ENCODE peak calls at places on chromosome 11, in seven cellular contexts. W is colonic mucosa, B is cardiac fibroblast, V is mesenchymal stem cell, E is aorta, K is PC-3, J is right atrium auricular region. N is an unnamed sample.
A peak's percentile ranks its signal among the peaks of the same experiment; 100 is the strongest.

GRCh38 chr11:61057615-61058014 is 44.7 kb upstream of the CD5 start:
- DNase-seq in W (no peak), B (no peak), V (no peak), E (no peak), K (no peak), J (no peak), N (no peak)

GRCh38 chr11:45076761-45077160 is 69.7 kb upstream of the PRDM11 start:
- DNase-seq in W (no peak), B (no peak), V (no peak), E (no peak), K (no peak), J (no peak), N (no peak)

GRCh38 chr11:75159081-75159953 is 8.4 kb downstream of the SLCO2B1 start:
- DNase-seq in W (peak; percentile 86), B (no peak), V (no peak), E (peak; percentile 36), K (no peak), J (no peak), N (peak; percentile 82)

GRCh38 chr11:5229388-5229787 is 2.5 kb upstream of the HBB start:
- DNase-seq in W (no peak), B (no peak), V (no peak), E (no peak), K (no peak), J (no peak), N (no peak)

GRCh38 chr11:104572279-104572678 is 326.0 kb downstream of the CASP12 start:
- DNase-seq in W (no peak), B (no peak), V (no peak), E (no peak), K (peak; percentile 37), J (no peak), N (no peak)

GRCh38 chr11:102345923-102346322 is 1.1 kb upstream of the BIRC2 start:
- DNase-seq in W (no peak), B (peak; percentile 34), V (peak; percentile 91), E (no peak), K (peak; percentile 85), J (no peak), N (no peak)

GRCh38 chr11:19594326-19594725 is 118.3 kb upstream of the NAV2 start:
- DNase-seq in W (no peak), B (no peak), V (no peak), E (no peak), K (no peak), J (no peak), N (no peak)

GRCh38 chr11:2816941-2817421 is 68.6 kb downstream of the CDKN1C start:
- DNase-seq in W (no peak), B (peak; percentile 76), V (peak; percentile 59), E (peak; percentile 73), K (no peak), J (no peak), N (no peak)

GRCh38 chr11:33630936-33631748 is 69.5 kb downstream of the C11orf91 start:
- DNase-seq in W (no peak), B (no peak), V (no peak), E (no peak), K (peak; percentile 43), J (no peak), N (no peak)

GRCh38 chr11:61830318-61831105 is 2.4 kb downstream of the FADS2 start:
- DNase-seq in W (no peak), B (peak; percentile 63), V (no peak), E (no peak), K (no peak), J (no peak), N (no peak)

DNA sequence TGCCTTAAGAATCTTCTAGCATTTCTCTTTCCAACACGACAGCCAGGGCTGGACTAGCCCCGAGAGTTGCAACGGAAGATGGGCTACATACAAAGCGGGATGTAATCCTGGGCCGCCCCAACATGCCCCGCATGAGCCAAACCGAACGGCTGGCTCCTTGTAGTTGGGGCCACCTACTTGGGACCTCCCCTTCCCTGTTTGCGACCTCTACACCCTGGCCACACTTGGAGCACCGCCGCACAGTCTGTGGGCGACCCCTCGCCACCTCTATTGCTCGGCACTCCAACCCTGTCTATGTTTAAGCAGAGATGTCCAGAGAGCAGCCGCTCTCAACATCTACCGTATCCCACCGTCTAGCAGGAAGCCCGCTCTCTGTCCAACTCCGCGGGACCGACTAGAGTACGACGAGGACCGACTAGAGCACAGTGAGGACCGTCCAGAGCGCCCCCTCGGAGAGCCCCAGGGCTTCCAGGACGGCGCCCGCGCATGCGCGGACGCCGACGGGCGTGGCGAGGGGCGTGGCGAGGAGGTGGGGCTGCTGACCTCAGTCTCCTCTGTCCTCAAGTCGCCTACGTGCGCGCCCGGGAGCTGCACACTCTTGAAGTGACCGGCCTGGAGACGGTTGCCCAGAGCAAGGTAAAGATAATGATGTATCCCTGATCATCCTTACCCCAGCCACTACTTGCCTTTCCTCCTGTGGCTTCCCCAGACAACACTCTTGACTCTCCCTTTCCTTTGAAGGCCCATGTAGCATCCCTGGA is 32.3 kb downstream of the NEAT1 start:
- DNase-seq in W (peak; percentile 95), B (peak; percentile 91), V (peak; percentile 86), E (peak; percentile 92), K (peak; percentile 93), J (peak; percentile 95), N (peak; percentile 93)
- H3K4me3 ChIP-seq in W (peak overlapping the region; percentile 50), B (peak overlapping the region; percentile 55), V (peak overlapping the region; percentile 88), E (peak overlapping the region; percentile 15), K (peak overlapping the region; percentile 71), J (peak overlapping the region; percentile 56), N (peak overlapping the region; percentile 12)

GRCh38 chr11:81420668-81421550 is 1312.8 kb downstream of the FAM181B start:
- DNase-seq in W (no peak), B (no peak), V (no peak), E (no peak), K (no peak), J (no peak), N (no peak)
- H3K4me3 ChIP-seq in W (no peak overlapping the region), B (no peak overlapping the region), V (no peak overlapping the region), E (no peak overlapping the region), K (no peak overlapping the region), J (no peak overlapping the region), N (no peak overlapping the region)

GRCh38 chr11:73310661-73311393 is 2.8 kb downstream of the ARHGEF17 start:
- DNase-seq in W (no peak), B (no peak), V (no peak), E (no peak), K (no peak), J (no peak), N (no peak)
- H3K4me3 ChIP-seq in W (peak overlapping the region; percentile 15), B (peak overlapping the region; percentile 44), V (peak overlapping the region; percentile 89), E (peak overlapping the region; percentile 46), K (no peak overlapping the region), J (peak overlapping the region; percentile 72), N (no peak overlapping the region)

GRCh38 chr11:62850911-62851806 is 11.8 kb upstream of the WDR74 start:
- DNase-seq in W (no peak), B (no peak), V (no peak), E (no peak), K (peak; percentile 48), J (no peak), N (no peak)

GRCh38 chr11:62851807-62852522 is 12.6 kb upstream of the WDR74 start:
- DNase-seq in W (no peak), B (no peak), V (no peak), E (no peak), K (peak; percentile 35), J (no peak), N (no peak)

GRCh38 chr11:62854013-62854824 is 14.8 kb upstream of the WDR74 start:
- DNase-seq in W (no peak), B (no peak), V (no peak), E (no peak), K (no peak), J (no peak), N (no peak)

GRCh38 chr11:62853279-62853965 is 14.0 kb upstream of the WDR74 start:
- DNase-seq in W (no peak), B (no peak), V (no peak), E (no peak), K (no peak), J (no peak), N (no peak)

DNA sequence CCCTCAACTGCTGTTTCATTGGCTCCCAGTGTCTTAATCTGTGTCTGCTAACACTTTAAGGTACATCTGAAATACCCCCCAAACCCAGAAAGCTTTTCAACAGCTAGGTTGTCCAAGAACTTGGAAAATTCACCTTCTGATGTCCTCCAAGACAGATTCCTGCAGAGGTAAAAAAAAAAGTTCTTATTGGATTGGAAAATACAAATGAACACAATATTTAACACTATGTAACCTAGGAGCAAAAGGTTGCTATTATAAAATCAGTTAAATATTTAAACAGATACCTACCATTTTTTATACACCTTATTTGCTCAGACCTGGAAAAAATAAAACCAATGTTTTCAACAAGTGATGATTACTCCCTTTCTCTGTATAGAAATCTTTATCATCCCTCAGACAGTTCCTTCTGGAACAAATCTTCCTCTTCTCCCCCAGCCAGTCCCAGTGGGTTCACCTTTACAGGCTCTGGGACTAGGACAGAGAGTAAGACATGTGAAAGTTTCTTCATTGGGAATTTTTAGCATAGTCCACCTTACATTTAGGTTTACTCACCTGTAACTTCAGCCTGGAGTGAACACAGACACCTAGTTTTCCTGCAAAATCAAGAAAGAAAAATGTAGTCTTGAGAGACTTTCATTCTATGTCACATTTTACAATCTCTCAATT is 13.3 kb upstream of the WDR74 start:
- DNase-seq in W (no peak), B (no peak), V (no peak), E (no peak), K (no peak), J (no peak), N (no peak)
- H3K4me3 ChIP-seq in W (no peak overlapping the region), B (no peak overlapping the region), V (no peak overlapping the region), E (no peak overlapping the region), K (peak overlapping the region; percentile 93), J (no peak overlapping the region), N (no peak overlapping the region)

GRCh38 chr11:1049071-1049405 is 12.5 kb upstream of the MUC6 start:
- DNase-seq in W (no peak), B (no peak), V (no peak), E (peak; percentile 25), K (no peak), J (no peak), N (peak; percentile 39)

GRCh38 chr11:1051356-1052132 is 15.0 kb upstream of the MUC6 start:
- DNase-seq in W (peak; percentile 39), B (no peak), V (no peak), E (peak; percentile 46), K (no peak), J (no peak), N (no peak)

GRCh38 chr11:1049431-1049891 is 12.9 kb upstream of the MUC6 start:
- DNase-seq in W (no peak), B (no peak), V (no peak), E (peak; percentile 45), K (no peak), J (no peak), N (peak; percentile 58)

GRCh38 chr11:1050581-1051355 is 14.2 kb upstream of the MUC6 start:
- DNase-seq in W (peak; percentile 85), B (peak; percentile 67), V (peak; percentile 44), E (peak; percentile 74), K (peak; percentile 87), J (no peak), N (peak; percentile 93)

DNA sequence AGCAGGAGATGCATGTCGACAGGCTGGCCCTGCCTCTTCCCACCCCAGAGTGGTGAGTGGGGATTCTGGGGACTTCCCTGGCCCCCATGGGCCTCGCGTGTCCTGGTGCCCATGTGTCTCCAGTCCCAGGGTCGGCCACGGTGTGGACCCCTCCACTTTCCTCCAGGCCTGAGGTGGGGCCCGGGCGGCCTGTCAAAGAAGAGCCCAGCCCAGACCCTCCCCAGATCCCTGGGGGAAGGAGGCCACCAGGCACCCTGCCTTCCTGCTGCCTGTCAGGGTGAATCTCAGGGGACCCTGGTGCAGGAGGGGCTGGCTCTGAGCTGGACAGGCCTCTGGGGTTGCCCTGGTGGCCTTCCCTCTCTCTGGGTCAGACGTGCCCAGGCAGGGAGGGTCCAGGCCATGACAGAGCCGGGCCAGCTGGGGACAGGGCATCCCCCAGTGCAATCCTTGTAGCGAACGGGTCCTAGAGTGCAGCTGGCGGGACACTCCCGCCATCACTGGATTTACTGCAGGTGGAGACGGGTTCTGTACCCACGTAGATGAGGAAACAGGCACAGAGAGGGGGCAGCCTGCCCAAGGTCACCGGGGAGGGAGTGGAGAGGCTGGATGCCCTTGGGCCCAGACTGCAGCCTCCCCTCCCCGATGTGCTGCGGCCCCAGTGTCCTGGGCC is 13.5 kb upstream of the MUC6 start:
- DNase-seq in W (no peak), B (no peak), V (no peak), E (peak; percentile 46), K (no peak), J (no peak), N (no peak)
- H3K4me3 ChIP-seq in W (no peak overlapping the region), B (no peak overlapping the region), V (no peak overlapping the region), E (no peak overlapping the region), K (no peak overlapping the region), J (no peak overlapping the region), N (no peak overlapping the region)

N was measured in mucosa of descending colon.